ENCODE peak calls at places on chromosomes 1 and 21, in nine cellular contexts. I is MCF 10A; B is brain microvascular endothelial cell; N is Calu3; C is DND-41; O is suprapubic skin; E is hepatocyte; L is iris pigment epithelial cell; J is activated CD4-positive, alpha-beta T cell treated with anti-CD3 and anti-CD28 coated beads for 24 hours. G is an unnamed sample.

GRCh38 chr1:110426854-110427253 is 19.4 kb upstream of the LAMTOR5 start:
- DNase-seq in I (no peak), B (no peak), N (no peak), C (no peak), O (no peak), E (no peak), L (no peak), J (no peak), G (no peak)

GRCh38 chr1:158864595-158864994 is 33.4 kb downstream of the MNDA start:
- DNase-seq in I (no peak), B (no peak), N (no peak), C (no peak), O (no peak), E (no peak), L (no peak), J (no peak), G (no peak)

GRCh38 chr1:102891868-102892625 is 216.3 kb downstream of the COL11A1 start:
- DNase-seq in I (peak; percentile 10), B (peak; percentile 16), N (no peak), C (no peak), O (no peak), E (peak; percentile 5), L (peak; percentile 91), J (no peak), G (peak; percentile 88)

GRCh38 chr1:153260980-153261792 is 1.7 kb downstream of the LORICRIN start:
- DNase-seq in I (no peak), B (peak; percentile 2), N (peak; percentile 21), C (no peak), O (no peak), E (no peak), L (peak; percentile 22), J (no peak), G (no peak)

GRCh38 chr1:206909167-206909882 is 12.1 kb downstream of the IL24 start:
- DNase-seq in I (peak; percentile 98), B (no peak), N (peak; percentile 89), C (no peak), O (peak; percentile 80), E (peak; percentile 80), L (no peak), J (no peak), G (peak; percentile 55)

GRCh38 chr1:25167269-25168192 is 64.8 kb downstream of the SYF2 start:
- DNase-seq in I (no peak), B (no peak), N (peak; percentile 55), C (peak; percentile 42), O (no peak), E (peak; percentile 43), L (no peak), J (no peak), G (no peak)

GRCh38 chr1:36321119-36321951 is 2.1 kb downstream of the EVA1B start:
- DNase-seq in I (no peak), B (peak; percentile 65), N (no peak), C (no peak), O (peak; percentile 93), E (peak; percentile 94), L (peak; percentile 75), J (no peak), G (peak; percentile 93)

GRCh38 chr21:45535341-45536081 is 6.7 kb downstream of the SLC19A1 start:
- DNase-seq in I (no peak), B (no peak), N (no peak), C (no peak), O (peak; percentile 67), E (no peak), L (no peak), J (no peak), G (no peak)

GRCh38 chr1:194476351-194476750 is 1289.9 kb upstream of the B3GALT2 start:
- DNase-seq in I (no peak), B (no peak), N (no peak), C (no peak), O (no peak), E (no peak), L (no peak), J (no peak), G (no peak)

GRCh38 chr1:226993676-226994356 is 53.7 kb downstream of the COQ8A start:
- DNase-seq in I (no peak), B (no peak), N (no peak), C (no peak), O (no peak), E (peak; percentile 42), L (no peak), J (no peak), G (no peak)

GRCh38 chr1:59767119-59767518 is 47.6 kb upstream of the HOOK1 start:
- DNase-seq in I (no peak), B (no peak), N (no peak), C (no peak), O (no peak), E (no peak), L (no peak), J (no peak), G (peak; percentile 28)

GRCh38 chr1:54302951-54303843 is 103.0 kb downstream of the SSBP3 start:
- DNase-seq in I (no peak), B (peak; percentile 2), N (no peak), C (no peak), O (no peak), E (no peak), L (no peak), J (no peak), G (no peak)

GRCh38 chr1:59738591-59739015 is 76.1 kb upstream of the HOOK1 start:
- DNase-seq in I (no peak), B (peak; percentile 49), N (peak; percentile 8), C (no peak), O (no peak), E (no peak), L (peak; percentile 65), J (no peak), G (peak; percentile 89)

GRCh38 chr1:226588484-226588883 is 39.9 kb downstream of the STUM start:
- DNase-seq in I (peak; percentile 45), B (no peak), N (no peak), C (no peak), O (no peak), E (no peak), L (peak; percentile 45), J (no peak), G (peak; percentile 54)

GRCh38 chr1:234069760-234070159 is 165.3 kb downstream of the SLC35F3 start:
- DNase-seq in I (peak; percentile 49), B (no peak), N (peak; percentile 9), C (no peak), O (no peak), E (no peak), L (no peak), J (no peak), G (no peak)

GRCh38 chr1:210653771-210654170 is 325.1 kb downstream of the HHAT start:
- DNase-seq in I (peak; percentile 26), B (no peak), N (no peak), C (no peak), O (no peak), E (no peak), L (no peak), J (no peak), G (peak; percentile 1)

GRCh38 chr1:37038079-37038702 is 3.9 kb upstream of the GRIK3 start:
- DNase-seq in I (peak; percentile 21), B (no peak), N (peak; percentile 18), C (no peak), O (no peak), E (peak; percentile 52), L (no peak), J (no peak), G (peak; percentile 3)

GRCh38 chr1:234649432-234650081 is 39.6 kb upstream of the IRF2BP2 start:
- DNase-seq in I (peak; percentile 58), B (no peak), N (no peak), C (no peak), O (no peak), E (no peak), L (peak; percentile 28), J (no peak), G (peak; percentile 28)

GRCh38 chr1:80542231-80542630 is 1258.5 kb upstream of the ADGRL2 start:
- DNase-seq in I (no peak), B (peak; percentile 2), N (no peak), C (no peak), O (no peak), E (no peak), L (peak; percentile 16), J (no peak), G (peak; percentile 31)

GRCh38 chr1:52054496-52055065 is 410 bp downstream of the TXNDC12 start:
- DNase-seq in I (no peak), B (no peak), N (no peak), C (no peak), O (no peak), E (peak; percentile 5), L (no peak), J (no peak), G (no peak)

GRCh38 chr1:36408479-36408878 is 10.8 kb upstream of the LSM10 start:
- DNase-seq in I (peak; percentile 11), B (peak; percentile 15), N (no peak), C (no peak), O (no peak), E (no peak), L (no peak), J (no peak), G (peak; percentile 52)

GRCh38 chr1:111568160-111568559 is 51.4 kb upstream of the RAP1A start:
- DNase-seq in I (no peak), B (no peak), N (no peak), C (no peak), O (no peak), E (no peak), L (no peak), J (no peak), G (no peak)

GRCh38 chr1:204703826-204704612 is 18.5 kb upstream of the LRRN2 start:
- DNase-seq in I (no peak), B (no peak), N (no peak), C (no peak), O (peak; percentile 50), E (no peak), L (no peak), J (no peak), G (no peak)

GRCh38 chr1:99599678-99600175 is 46.2 kb upstream of the PALMD start:
- DNase-seq in I (peak; percentile 53), B (peak; percentile 91), N (no peak), C (no peak), O (no peak), E (peak; percentile 55), L (peak; percentile 94), J (no peak), G (peak; percentile 93)

GRCh38 chr1:38209986-38210385 is 163.4 kb upstream of the POU3F1 start:
- DNase-seq in I (no peak), B (no peak), N (no peak), C (no peak), O (no peak), E (no peak), L (no peak), J (no peak), G (no peak)

G was measured in cardiac fibroblast.